ENCODE peak calls at places on chromosomes 2 and 18, in seven cellular contexts. F, Z, V, A, S, C and I are unnamed samples.

GRCh38 chr18:67596003-67596402 is 79.5 kb upstream of the DSEL start:
- DNase-seq in A (no peak), V (no peak), S (no peak), C (no peak), Z (no peak), F (no peak), I (no peak)

GRCh38 chr2:74501335-74502071 is 2.1 kb upstream of the LBX2 start:
- DNase-seq in Z (peak), F (no peak), S (no peak), C (no peak), V (no peak), A (no peak), I (no peak)

GRCh38 chr2:104844813-104845551 is 8.9 kb upstream of the POU3F3 start:
- DNase-seq in S (no peak), V (no peak), Z (peak), F (no peak), C (no peak), A (peak), I (no peak)

GRCh38 chr2:129623783-129624182 is 355.7 kb upstream of the RAB6C start:
- DNase-seq in S (no peak), C (no peak), Z (peak), F (no peak), A (no peak), V (no peak), I (no peak)

GRCh38 chr2:112085382-112085730 is 30.3 kb downstream of the TMEM87B start:
- DNase-seq in A (no peak), V (no peak), C (no peak), F (no peak), Z (no peak), S (no peak), I (no peak)

GRCh38 chr2:118059919-118060478 is 28.3 kb upstream of the INSIG2 start:
- DNase-seq in S (no peak), F (no peak), A (no peak), C (peak), Z (no peak), V (peak), I (no peak)

GRCh38 chr2:215612770-215613169 is 176.9 kb upstream of the FN1 start:
- DNase-seq in S (no peak), F (no peak), Z (no peak), V (no peak), A (no peak), C (peak), I (no peak)

GRCh38 chr2:33160217-33160616 is 213.5 kb downstream of the LTBP1 start:
- DNase-seq in C (peak), V (peak), A (no peak), S (no peak), F (no peak), Z (no peak), I (no peak)

GRCh38 chr2:213678437-213679218 is 394.4 kb downstream of the SPAG16 start:
- DNase-seq in C (no peak), S (no peak), V (peak), A (no peak), F (no peak), Z (no peak), I (no peak)

GRCh38 chr2:235217814-235218213 is 266.0 kb downstream of the SH3BP4 start:
- DNase-seq in A (no peak), C (peak), V (no peak), F (no peak), S (no peak), Z (no peak), I (no peak)

GRCh38 chr2:65754219-65754618 is 321.8 kb upstream of the SPRED2 start:
- DNase-seq in A (no peak), Z (no peak), S (no peak), V (peak), C (peak), F (no peak), I (no peak)